ENCODE peak calls at places on chromosomes 3 and 15, in six cellular contexts. T is H9, D is IMR-90, H is neuronal stem cell, R is H1, V is trophoblast cell. N is an unnamed sample.

GRCh38 chr3:16844222-16844621 is 40.5 kb upstream of the PLCL2 start:
- DNase-seq in T (no peak), D (no peak), H (no peak), R (no peak), V (no peak), N (no peak)

GRCh38 chr3:16064660-16065414 is 109.6 kb upstream of the GALNT15 start:
- DNase-seq in T (no peak), D (peak; percentile 97), H (no peak), R (no peak), V (no peak), N (peak; percentile 89)

GRCh38 chr3:97108136-97108535 is 293.7 kb downstream of the EPHA6 start:
- DNase-seq in T (no peak), D (no peak), H (no peak), R (no peak), V (no peak), N (no peak)

GRCh38 chr3:88362428-88362827 is 212.7 kb downstream of the C3orf38 start:
- DNase-seq in T (no peak), D (no peak), H (no peak), R (no peak), V (no peak), N (no peak)

GRCh38 chr15:47717036-47717611 is at the start of gene SEMA6D:
- DNase-seq in T (peak; percentile 85), D (peak; percentile 85), H (peak; percentile 83), R (peak; percentile 31), V (peak; percentile 64), N (peak; percentile 93)

GRCh38 chr15:45454825-45455224 is 67.7 kb downstream of the SLC30A4 start:
- DNase-seq in T (no peak), D (peak; percentile 98), H (no peak), R (no peak), V (peak; percentile 77), N (peak; percentile 94)

GRCh38 chr15:35444557-35445204 is 101.3 kb downstream of the DPH6 start:
- DNase-seq in T (no peak), D (peak; percentile 63), H (peak; percentile 47), R (no peak), V (peak; percentile 82), N (peak; percentile 66)

GRCh38 chr15:60074181-60074885 is 70.2 kb downstream of the FOXB1 start:
- DNase-seq in T (no peak), D (peak; percentile 18), H (no peak), R (no peak), V (no peak), N (no peak)

GRCh38 chr15:99099661-99100060 is 5.2 kb upstream of the SYNM start:
- DNase-seq in T (no peak), D (no peak), H (no peak), R (no peak), V (no peak), N (no peak)

GRCh38 chr3:106004137-106004600 is 135.4 kb upstream of the CBLB start:
- DNase-seq in T (no peak), D (peak; percentile 91), H (no peak), R (no peak), V (peak; percentile 69), N (peak; percentile 66)

GRCh38 chr3:32452009-32452408 is 50.6 kb downstream of the CMTM6 start:
- DNase-seq in T (no peak), D (no peak), H (no peak), R (no peak), V (no peak), N (no peak)

GRCh38 chr3:151309566-151309965 is 7.1 kb downstream of the GPR87 start:
- DNase-seq in T (no peak), D (no peak), H (no peak), R (no peak), V (peak; percentile 81), N (no peak)

GRCh38 chr3:132556467-132557159 is 40.5 kb upstream of the ACKR4 start:
- DNase-seq in T (no peak), D (no peak), H (no peak), R (no peak), V (no peak), N (no peak)

GRCh38 chr3:106588739-106589138 is 719.9 kb upstream of the CBLB start:
- DNase-seq in T (no peak), D (no peak), H (no peak), R (no peak), V (no peak), N (no peak)

GRCh38 chr3:10648181-10648580 is 142.8 kb upstream of the ATP2B2 start:
- DNase-seq in T (no peak), D (no peak), H (no peak), R (no peak), V (no peak), N (no peak)

GRCh38 chr15:76764004-76764403 is 141.1 kb downstream of the SCAPER start:
- DNase-seq in T (no peak), D (no peak), H (no peak), R (no peak), V (no peak), N (no peak)

GRCh38 chr3:50160561-50160983 is 5.4 kb downstream of the SEMA3F start:
- DNase-seq in T (no peak), D (no peak), H (no peak), R (no peak), V (no peak), N (no peak)

GRCh38 chr15:66586155-66586976 is 20.6 kb upstream of the LCTL start:
- DNase-seq in T (no peak), D (no peak), H (no peak), R (no peak), V (no peak), N (no peak)

GRCh38 chr15:66662522-66662921 is 39.5 kb upstream of the SMAD6 start:
- DNase-seq in T (no peak), D (no peak), H (no peak), R (no peak), V (no peak), N (no peak)

GRCh38 chr15:28107111-28107893 is 8.2 kb upstream of the OCA2 start:
- DNase-seq in T (peak; percentile 43), D (no peak), H (no peak), R (no peak), V (no peak), N (peak; percentile 37)

GRCh38 chr3:184388164-184388935 is 8.5 kb downstream of the CHRD start:
- DNase-seq in T (no peak), D (no peak), H (no peak), R (no peak), V (no peak), N (no peak)

GRCh38 chr3:127763816-127764215 is 58.5 kb downstream of the MGLL start:
- DNase-seq in T (no peak), D (no peak), H (no peak), R (no peak), V (no peak), N (no peak)
- H3K9ac ChIP-seq in T (no peak overlapping the region), D (no peak overlapping the region), H (no peak overlapping the region), R (no peak overlapping the region), V (no peak overlapping the region), N (no peak overlapping the region)

GRCh38 chr3:149790265-149790664 is 2.1 kb downstream of the ANKUB1 start:
- DNase-seq in T (no peak), D (peak; percentile 44), H (no peak), R (no peak), V (no peak), N (no peak)
- H3K14ac ChIP-seq in T (no peak overlapping the region), D (peak overlapping the region; percentile 75), H (no peak overlapping the region), R (no peak overlapping the region), V (no peak overlapping the region), N (no peak overlapping the region)

GRCh38 chr3:65999606-66000005 is 39.1 kb downstream of the MAGI1 start:
- DNase-seq in T (no peak), D (no peak), H (no peak), R (no peak), V (no peak), N (no peak)
- H4K91ac ChIP-seq in T (no peak overlapping the region), D (no peak overlapping the region), H (no peak overlapping the region), R (no peak overlapping the region), V (no peak overlapping the region), N (no peak overlapping the region)

DNA sequence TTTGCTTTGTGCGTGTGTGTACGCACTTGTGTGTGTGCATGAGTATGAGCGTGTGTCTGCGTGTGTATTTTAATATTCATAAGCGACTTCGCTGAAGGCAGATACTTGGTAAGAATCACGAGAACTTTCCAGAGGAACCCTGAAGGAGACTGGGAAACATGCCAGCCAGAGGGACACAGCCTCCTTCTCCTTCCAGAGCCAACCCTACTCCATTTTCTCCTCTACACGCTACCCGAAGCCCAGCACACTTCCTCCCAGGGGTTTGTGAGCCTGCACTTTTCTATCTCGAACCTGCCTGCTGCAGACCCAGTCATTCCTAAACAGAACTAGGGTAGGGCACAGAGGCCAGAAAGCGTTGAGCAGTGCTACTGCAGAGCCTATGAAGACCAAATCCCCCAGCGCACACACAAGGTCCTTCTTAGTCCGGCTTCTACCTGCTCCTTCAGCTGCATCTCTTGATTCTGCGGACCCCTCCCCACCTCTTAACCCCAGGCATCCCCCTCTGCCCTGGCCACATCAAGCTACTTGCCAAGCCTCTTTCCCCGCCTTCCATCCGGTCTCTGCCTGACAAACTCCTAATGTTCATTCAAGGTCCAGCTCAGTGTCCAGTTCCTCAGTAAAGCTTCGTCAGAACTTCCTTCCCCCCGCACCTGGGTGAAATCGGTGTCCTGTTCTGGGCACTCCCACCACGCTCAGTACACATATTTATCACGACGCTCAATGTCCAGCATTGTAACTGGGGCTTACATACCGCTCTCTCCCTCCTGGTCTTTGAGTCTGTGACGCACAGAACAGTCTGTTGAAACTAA is 191.8 kb downstream of the FAM43A start:
- DNase-seq in T (peak; percentile 11), D (no peak), H (no peak), R (no peak), V (no peak), N (no peak)
- H3K9ac ChIP-seq in T (no peak overlapping the region), D (no peak overlapping the region), H (no peak overlapping the region), R (no peak overlapping the region), V (no peak overlapping the region), N (no peak overlapping the region)

GRCh38 chr3:53045784-53046170 is at the start of gene SFMBT1:
- DNase-seq in T (peak; percentile 53), D (peak; percentile 49), H (peak; percentile 76), R (no peak), V (peak; percentile 62), N (peak; percentile 62)

GRCh38 chr3:53045107-53045783 is 628 bp downstream of the SFMBT1 start:
- DNase-seq in T (no peak), D (peak; percentile 43), H (peak; percentile 54), R (no peak), V (peak; percentile 69), N (peak; percentile 54)

GRCh38 chr3:53051929-53052328 is 6.1 kb upstream of the SFMBT1 start:
- DNase-seq in T (no peak), D (no peak), H (no peak), R (no peak), V (no peak), N (no peak)

GRCh38 chr3:53046171-53047170 is 598 bp upstream of the SFMBT1 start:
- DNase-seq in T (peak; percentile 87), D (peak; percentile 11), H (peak; percentile 52), R (peak; percentile 66), V (peak; percentile 43), N (peak; percentile 46)

DNA sequence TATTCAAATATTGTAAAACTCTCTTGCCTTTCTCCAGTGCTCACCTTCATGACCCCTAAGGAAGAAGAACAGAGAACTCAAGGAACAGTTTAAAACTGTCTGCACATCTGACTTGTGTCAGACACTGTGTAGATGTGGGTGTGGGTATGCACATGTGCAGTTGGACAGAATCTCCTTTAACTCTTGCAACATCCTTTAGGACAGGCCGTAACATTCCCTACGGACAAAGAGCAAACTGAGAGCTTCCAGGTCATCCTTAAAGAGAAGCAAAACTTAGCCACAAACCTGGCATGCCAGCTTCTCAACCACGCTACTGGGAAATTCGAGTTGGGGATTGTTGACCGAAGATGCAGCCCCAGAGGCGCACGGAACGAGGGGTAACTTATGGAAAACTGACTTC is 4.1 kb upstream of the SFMBT1 start:
- DNase-seq in T (no peak), D (no peak), H (no peak), R (no peak), V (no peak), N (no peak)
- H3K14ac ChIP-seq in T (no peak overlapping the region), D (no peak overlapping the region), H (no peak overlapping the region), R (no peak overlapping the region), V (no peak overlapping the region), N (no peak overlapping the region)

GRCh38 chr3:191320316-191320715 is 8.9 kb upstream of the CCDC50 start:
- DNase-seq in T (no peak), D (no peak), H (no peak), R (no peak), V (no peak), N (no peak)
- H4K91ac ChIP-seq in T (no peak overlapping the region), D (no peak overlapping the region), H (no peak overlapping the region), R (no peak overlapping the region), V (no peak overlapping the region), N (no peak overlapping the region)